ENCODE peak calls at places on chromosomes 1 and 21, in seven cellular contexts. V, K, L, X, U, P and Y are unnamed samples.

GRCh38 chr21:31117046-31117916 is 79.0 kb upstream of the KRTAP19-8 start:
- DNase-seq in V (peak; percentile 86), K (no peak), L (no peak), X (no peak), U (no peak), P (peak; percentile 73), Y (no peak)

GRCh38 chr1:77095231-77095630 is 124.0 kb downstream of the PIGK start:
- DNase-seq in V (no peak), K (no peak), L (no peak), X (no peak), U (no peak), P (no peak), Y (no peak)

GRCh38 chr1:82162526-82163420 is 362.0 kb downstream of the ADGRL2 start:
- DNase-seq in V (peak; percentile 44), K (no peak), L (no peak), X (no peak), U (no peak), P (no peak), Y (no peak)

GRCh38 chr21:14263879-14264278 is 47.9 kb downstream of the RBM11 start:
- DNase-seq in V (no peak), K (no peak), L (no peak), X (no peak), U (no peak), P (no peak), Y (no peak)

GRCh38 chr21:42352433-42353095 is 1.8 kb upstream of the TFF2 start:
- DNase-seq in V (no peak), K (no peak), L (peak; percentile 25), X (no peak), U (no peak), P (no peak), Y (no peak)

GRCh38 chr1:159000070-159000409 is 9.7 kb upstream of the IFI16 start:
- DNase-seq in V (no peak), K (no peak), L (no peak), X (no peak), U (no peak), P (no peak), Y (no peak)

GRCh38 chr21:15669247-15669646 is 60.5 kb upstream of the USP25 start:
- DNase-seq in V (peak; percentile 27), K (no peak), L (no peak), X (no peak), U (no peak), P (no peak), Y (no peak)

GRCh38 chr21:44749116-44749758 is 37.9 kb upstream of the TSPEAR start:
- DNase-seq in V (no peak), K (no peak), L (no peak), X (no peak), U (no peak), P (no peak), Y (no peak)

GRCh38 chr1:247077234-247077633 is 1.4 kb downstream of the ZNF670 start:
- DNase-seq in V (no peak), K (no peak), L (no peak), X (no peak), U (no peak), P (no peak), Y (no peak)

GRCh38 chr1:100340494-100340893 is 11.8 kb upstream of the CDC14A start:
- DNase-seq in V (no peak), K (no peak), L (no peak), X (no peak), U (no peak), P (no peak), Y (no peak)

GRCh38 chr21:36860736-36861594 is 105.5 kb downstream of the HLCS start:
- DNase-seq in V (peak; percentile 90), K (no peak), L (no peak), X (no peak), U (no peak), P (peak; percentile 52), Y (no peak)

GRCh38 chr1:46490603-46491499 is 1.2 kb downstream of the DMBX1 start:
- DNase-seq in V (no peak), K (no peak), L (no peak), X (no peak), U (no peak), P (peak; percentile 14), Y (no peak)
- H3K4me3 ChIP-seq in V (no peak overlapping the region), K (no peak overlapping the region), L (peak overlapping the region; percentile 38), X (peak overlapping the region; percentile 45), U (peak overlapping the region; percentile 49), P (no peak overlapping the region), Y (peak overlapping the region; percentile 65)

GRCh38 chr1:70247768-70248167 is 26.6 kb downstream of the SRSF11 start:
- DNase-seq in V (no peak), K (no peak), L (no peak), X (no peak), U (no peak), P (no peak), Y (no peak)

GRCh38 chr1:70247122-70247521 is 25.9 kb downstream of the SRSF11 start:
- DNase-seq in V (no peak), K (no peak), L (no peak), X (no peak), U (no peak), P (no peak), Y (no peak)

GRCh38 chr1:70248729-70249128 is 27.5 kb downstream of the SRSF11 start:
- DNase-seq in V (no peak), K (no peak), L (no peak), X (no peak), U (no peak), P (no peak), Y (no peak)
- H3K36me3 ChIP-seq in V (peaks cover 75% of the 10 kb centered on the region), K (peaks cover 92% of the 10 kb centered on the region), L (peaks cover 100% of the 10 kb centered on the region), X (peaks cover 100% of the 10 kb centered on the region), U (peaks cover 88% of the 10 kb centered on the region), P (peaks cover 65% of the 10 kb centered on the region), Y (peaks cover 89% of the 10 kb centered on the region)

GRCh38 chr1:234611799-234612351 is 1.9 kb upstream of the IRF2BP2 start:
- DNase-seq in V (no peak), K (no peak), L (peak; percentile 59), X (peak; percentile 45), U (peak; percentile 71), P (no peak), Y (no peak)

GRCh38 chr1:234616644-234617043 is 6.7 kb upstream of the IRF2BP2 start:
- DNase-seq in V (peak; percentile 65), K (no peak), L (no peak), X (no peak), U (no peak), P (no peak), Y (no peak)

GRCh38 chr1:234613128-234613875 is 3.3 kb upstream of the IRF2BP2 start:
- DNase-seq in V (peak; percentile 81), K (no peak), L (no peak), X (no peak), U (peak; percentile 27), P (peak; percentile 66), Y (no peak)

GRCh38 chr1:234612352-234613127 is 2.6 kb upstream of the IRF2BP2 start:
- DNase-seq in V (peak; percentile 99), K (peak; percentile 73), L (peak; percentile 95), X (peak; percentile 94), U (peak; percentile 95), P (peak; percentile 100), Y (peak; percentile 94)

GRCh38 chr1:234613992-234614584 is 4.1 kb upstream of the IRF2BP2 start:
- DNase-seq in V (peak; percentile 57), K (no peak), L (no peak), X (no peak), U (no peak), P (no peak), Y (no peak)
- TF ChIP-seq CTCF in V (no peak), K (no peak), L (no peak), X (no peak), U (no peak), P (no peak), Y (no peak)

GRCh38 chr1:43991476-43992231 is at the start of gene CCDC24:
- DNase-seq in V (peak; percentile 52), K (peak; percentile 91), L (peak; percentile 91), X (peak; percentile 81), U (peak; percentile 90), P (peak; percentile 83), Y (peak; percentile 77)

GRCh38 chr1:43991200-43991475 is 261 bp upstream of the CCDC24 start:
- DNase-seq in V (no peak), K (no peak), L (no peak), X (no peak), U (no peak), P (no peak), Y (no peak)

GRCh38 chr1:43993206-43993914 is 2.0 kb downstream of the CCDC24 start:
- DNase-seq in V (no peak), K (no peak), L (no peak), X (no peak), U (no peak), P (no peak), Y (no peak)

GRCh38 chr1:43992232-43992995 is 1.0 kb downstream of the CCDC24 start:
- DNase-seq in V (no peak), K (no peak), L (no peak), X (no peak), U (no peak), P (no peak), Y (no peak)

GRCh38 chr1:43990271-43991199 is 864 bp upstream of the CCDC24 start:
- DNase-seq in V (no peak), K (peak; percentile 55), L (no peak), X (no peak), U (no peak), P (no peak), Y (no peak)
- H3K4me3 ChIP-seq in V (peak overlapping the region; percentile 64), K (peak overlapping the region; percentile 75), L (peak overlapping the region; percentile 78), X (peak overlapping the region; percentile 77), U (peak overlapping the region; percentile 59), P (peak overlapping the region; percentile 40), Y (peak overlapping the region; percentile 72)

DNA sequence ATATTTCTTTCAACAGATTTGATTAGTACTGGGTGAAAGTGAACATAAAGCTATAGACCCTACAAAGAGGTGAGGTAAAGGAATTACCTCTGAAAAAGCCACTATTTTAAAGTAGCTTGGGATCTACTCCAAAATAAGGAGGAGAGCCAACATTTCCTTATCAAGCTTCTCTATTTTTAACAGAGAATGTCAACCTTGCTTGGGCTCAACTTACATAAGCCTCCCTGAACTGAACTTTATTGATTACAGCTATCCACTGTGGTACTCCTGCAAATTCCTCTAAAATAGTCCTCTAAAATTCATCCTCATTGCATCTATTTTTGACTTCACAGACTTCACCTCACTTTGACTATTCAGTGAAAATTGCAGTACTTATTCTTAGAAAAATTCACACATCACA is 10.3 kb downstream of the ZNHIT6 start:
- DNase-seq in V (no peak), K (no peak), L (no peak), X (no peak), U (no peak), P (no peak), Y (no peak)
- H3K36me3 ChIP-seq in V (peaks cover 21% of the 10 kb centered on the region), K (peaks cover 51% of the 10 kb centered on the region), L (peaks cover 35% of the 10 kb centered on the region), X (peaks cover 29% of the 10 kb centered on the region), U (peaks cover 18% of the 10 kb centered on the region), P (peaks cover 31% of the 10 kb centered on the region), Y (peaks cover 28% of the 10 kb centered on the region)

DNA sequence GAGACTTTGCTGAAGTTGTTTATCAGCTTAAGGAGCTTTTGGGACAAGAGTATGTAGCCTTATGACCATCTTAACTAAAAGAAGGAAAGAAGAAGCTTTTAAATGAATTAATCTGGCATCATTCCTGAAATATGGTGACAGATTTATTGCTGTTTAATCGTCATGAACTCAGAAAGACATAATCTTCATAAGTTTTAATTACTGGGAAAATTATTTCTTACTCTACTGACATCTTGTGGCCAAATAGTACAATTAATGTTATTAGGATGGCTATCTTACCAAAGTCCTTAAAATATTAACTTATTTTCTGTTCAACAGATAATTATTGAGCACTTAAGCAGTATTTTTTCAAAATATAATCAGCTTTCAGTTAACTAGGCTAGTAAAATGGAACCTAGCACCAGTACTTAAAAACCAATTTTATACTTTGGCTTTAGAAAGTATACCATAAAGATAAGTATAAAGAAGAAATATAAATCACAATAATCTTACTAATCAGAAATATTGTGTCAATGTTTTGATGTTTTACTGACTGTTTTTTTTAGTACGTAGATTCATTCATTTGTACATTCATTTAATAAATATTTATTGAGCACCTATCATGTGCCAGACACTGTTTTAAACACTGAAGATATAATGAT is 34.7 kb upstream of the GPR25 start:
- DNase-seq in V (peak; percentile 10), K (no peak), L (no peak), X (no peak), U (no peak), P (no peak), Y (no peak)
- TF ChIP-seq CTCF in V (peak; percentile 27), K (peak; percentile 73), L (no peak), X (no peak), U (peak; percentile 32), P (peak; percentile 39), Y (peak; percentile 32)